ENCODE peak calls at places on chromosomes 6 and 20, in five cellular contexts. T, N, D, H and I are unnamed samples.

GRCh38 chr6:90197854-90198496 is 98.7 kb downstream of the BACH2 start:
- DNase-seq in D (no peak), T (peak), H (peak), N (peak), I (no peak)

GRCh38 chr20:12458241-12458640 is 540.5 kb downstream of the BTBD3 start:
- DNase-seq in T (no peak), N (no peak), D (no peak), H (no peak), I (no peak)

GRCh38 chr6:146358341-146359046 is 185.1 kb upstream of the RAB32 start:
- DNase-seq in N (no peak), H (no peak), D (no peak), T (peak), I (no peak)

GRCh38 chr6:20877008-20877937 is 343.0 kb downstream of the CDKAL1 start:
- DNase-seq in H (peak), N (peak), D (peak), T (peak), I (peak)

GRCh38 chr6:90574610-90575009 is 12.3 kb downstream of the MAP3K7 start:
- DNase-seq in T (peak), H (no peak), N (no peak), D (no peak), I (no peak)

GRCh38 chr20:5887386-5887785 is 62.9 kb downstream of the TRMT6 start:
- DNase-seq in D (no peak), H (no peak), T (no peak), N (no peak), I (no peak)

GRCh38 chr6:166127624-166128472 is 39.8 kb downstream of the TBXT start:
- DNase-seq in T (no peak), H (no peak), N (no peak), D (no peak), I (no peak)

GRCh38 chr6:73803562-73804221 is 107.7 kb downstream of the CD109 start:
- DNase-seq in T (peak), D (no peak), H (peak), N (peak), I (no peak)

GRCh38 chr6:128046033-128046432 is 145.2 kb upstream of the THEMIS start:
- DNase-seq in D (no peak), H (no peak), T (no peak), N (no peak), I (no peak)

GRCh38 chr20:3706774-3707507 is 5.5 kb downstream of the SIGLEC1 start:
- DNase-seq in N (no peak), D (peak), H (no peak), T (peak), I (no peak)

GRCh38 chr6:138204792-138205384 is 13.4 kb downstream of the PBOV1 start:
- DNase-seq in N (no peak), T (no peak), D (no peak), H (no peak), I (no peak)

GRCh38 chr6:20013485-20013884 is 176.3 kb downstream of the ID4 start:
- DNase-seq in N (no peak), T (no peak), H (no peak), D (no peak), I (no peak)

GRCh38 chr6:102300350-102300749 is 906.8 kb downstream of the GRIK2 start:
- DNase-seq in N (no peak), H (no peak), D (no peak), T (no peak), I (no peak)

GRCh38 chr20:44142416-44142815 is 44.6 kb downstream of the JPH2 start:
- DNase-seq in T (peak), H (no peak), N (peak), D (no peak), I (no peak)

GRCh38 chr6:109998159-109998785 is 20.2 kb downstream of the GPR6 start:
- DNase-seq in H (no peak), T (peak), D (no peak), N (no peak), I (no peak)

GRCh38 chr6:16752206-16752867 is 8.9 kb downstream of the ATXN1 start:
- DNase-seq in N (no peak), D (no peak), H (no peak), T (peak), I (no peak)

GRCh38 chr20:8829232-8829631 is 239.7 kb upstream of the PLCB4 start:
- DNase-seq in H (no peak), N (no peak), D (no peak), T (peak), I (no peak)

GRCh38 chr6:44171899-44172546 is 13.4 kb downstream of the CAPN11 start:
- DNase-seq in D (no peak), N (no peak), T (no peak), H (no peak), I (no peak)

GRCh38 chr6:19723533-19723932 is 113.6 kb upstream of the ID4 start:
- DNase-seq in H (no peak), T (peak), D (no peak), N (no peak), I (no peak)

GRCh38 chr6:135291288-135292116 is 110.4 kb downstream of the MYB start:
- DNase-seq in D (no peak), H (no peak), T (peak), N (no peak), I (no peak)

GRCh38 chr20:1861347-1861987 is 33.7 kb upstream of the SIRPA start:
- DNase-seq in H (no peak), D (no peak), T (no peak), N (no peak), I (no peak)

GRCh38 chr6:2434116-2434515 is 188.7 kb upstream of the GMDS start:
- DNase-seq in T (no peak), N (no peak), H (no peak), D (no peak), I (no peak)

GRCh38 chr6:98653171-98653570 is 181.2 kb upstream of the POU3F2 start:
- DNase-seq in H (no peak), N (no peak), T (no peak), D (no peak), I (no peak)

GRCh38 chr20:24994470-24995368 is 2.2 kb upstream of the APMAP start:
- DNase-seq in N (peak), T (peak), H (peak), D (peak), I (peak)

GRCh38 chr20:8756410-8756809 is 312.5 kb upstream of the PLCB4 start:
- DNase-seq in T (peak), D (no peak), H (peak), N (no peak), I (no peak)

GRCh38 chr20:371755-372542 is 8.6 kb upstream of the TRIB3 start:
- DNase-seq in N (peak), H (peak), D (peak), T (peak), I (no peak)

GRCh38 chr6:55395836-55396235 is 68.6 kb downstream of the GFRAL start:
- DNase-seq in H (no peak), N (no peak), T (no peak), D (no peak), I (no peak)

GRCh38 chr6:34239240-34239825 is 2.7 kb downstream of the HMGA1 start:
- DNase-seq in N (no peak), T (no peak), D (no peak), H (no peak), I (peak)

GRCh38 chr6:151494235-151494950 is 576 bp downstream of the CCDC170 start:
- DNase-seq in T (peak), D (peak), N (peak), H (peak), I (no peak)

GRCh38 chr6:72669324-72669723 is 47.5 kb downstream of the KCNQ5 start:
- DNase-seq in N (no peak), D (no peak), H (no peak), T (no peak), I (no peak)

GRCh38 chr20:42852691-42853090 is 337.0 kb downstream of the PTPRT start:
- DNase-seq in H (no peak), D (no peak), T (no peak), N (no peak), I (no peak)

GRCh38 chr20:54525906-54526596 is 50.7 kb downstream of the DOK5 start:
- DNase-seq in H (no peak), N (no peak), D (no peak), T (no peak), I (no peak)

GRCh38 chr20:11350126-11351005 is 567.3 kb upstream of the BTBD3 start:
- DNase-seq in D (peak), T (peak), H (no peak), N (peak), I (no peak)

GRCh38 chr20:41837669-41838224 is 219.6 kb upstream of the CHD6 start:
- DNase-seq in H (no peak), T (no peak), N (no peak), D (no peak), I (no peak)

GRCh38 chr6:42118162-42119001 is 24.0 kb downstream of the C6orf132 start:
- DNase-seq in D (no peak), T (no peak), H (peak), N (no peak), I (no peak)

GRCh38 chr6:87944541-87944954 is 103.1 kb upstream of the SPACA1 start:
- DNase-seq in N (peak), T (peak), D (peak), H (peak), I (no peak)

GRCh38 chr20:50578778-50579165 is 68.6 kb downstream of the PTPN1 start:
- DNase-seq in H (no peak), N (no peak), D (no peak), T (no peak), I (no peak)

GRCh38 chr6:153816306-153816845 is 222.7 kb upstream of the OPRM1 start:
- DNase-seq in H (peak), T (no peak), D (no peak), N (no peak), I (no peak)

DNA sequence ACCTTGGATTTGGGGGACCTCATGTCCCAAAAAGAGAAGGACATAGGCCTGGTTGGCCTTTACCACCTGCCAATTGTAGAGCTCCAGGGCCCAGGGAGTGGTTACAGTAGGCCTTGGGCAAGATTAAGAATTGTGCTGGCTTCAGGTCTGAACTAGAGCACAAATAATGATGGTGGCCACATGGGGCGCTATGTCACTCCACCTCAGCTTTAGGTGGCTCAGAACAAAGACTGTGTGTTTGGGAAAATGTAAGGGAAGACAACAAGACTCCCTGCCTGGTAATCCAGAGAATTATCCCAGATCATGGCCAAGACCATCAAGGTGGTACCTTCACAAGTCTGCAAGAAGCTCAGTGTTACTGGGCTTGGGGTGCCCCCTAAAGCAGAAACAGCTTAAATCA is 224.9 kb upstream of the OPRM1 start:
- DNase-seq in D (no peak), T (no peak), N (no peak), H (no peak), I (no peak)
- TF ChIP-seq CTCF in D (no peak), T (no peak), N (no peak), H (no peak), I (no peak)

DNA sequence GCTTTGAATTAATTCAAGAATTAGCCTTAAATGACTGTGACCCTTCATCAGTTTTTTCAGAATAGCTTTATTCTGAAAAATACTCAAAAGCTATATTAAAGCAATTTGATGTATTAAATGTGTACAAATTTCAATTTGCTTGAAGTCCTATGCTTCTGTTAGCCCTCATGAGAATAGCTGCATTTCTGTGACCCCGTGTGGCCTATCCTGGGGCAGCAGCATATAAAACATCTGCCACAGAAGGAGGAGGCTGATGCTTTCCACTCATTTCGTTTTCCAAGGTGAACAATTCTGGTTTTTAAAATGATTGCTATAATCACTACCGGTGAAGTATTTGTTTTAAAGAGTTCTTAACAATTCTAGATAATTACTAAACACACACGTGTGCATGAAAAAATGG is 360.3 kb downstream of the BTBD9 start:
- DNase-seq in T (no peak), D (no peak), N (no peak), H (no peak), I (no peak)
- TF ChIP-seq CTCF in T (peak), D (no peak), N (no peak), H (no peak), I (no peak)

GRCh38 chr6:3776881-3777507 is 25.5 kb upstream of the PXDC1 start:
- DNase-seq in N (no peak), H (no peak), D (no peak), T (no peak), I (no peak)
- TF ChIP-seq CTCF in N (no peak), H (no peak), D (no peak), T (no peak), I (no peak)

DNA sequence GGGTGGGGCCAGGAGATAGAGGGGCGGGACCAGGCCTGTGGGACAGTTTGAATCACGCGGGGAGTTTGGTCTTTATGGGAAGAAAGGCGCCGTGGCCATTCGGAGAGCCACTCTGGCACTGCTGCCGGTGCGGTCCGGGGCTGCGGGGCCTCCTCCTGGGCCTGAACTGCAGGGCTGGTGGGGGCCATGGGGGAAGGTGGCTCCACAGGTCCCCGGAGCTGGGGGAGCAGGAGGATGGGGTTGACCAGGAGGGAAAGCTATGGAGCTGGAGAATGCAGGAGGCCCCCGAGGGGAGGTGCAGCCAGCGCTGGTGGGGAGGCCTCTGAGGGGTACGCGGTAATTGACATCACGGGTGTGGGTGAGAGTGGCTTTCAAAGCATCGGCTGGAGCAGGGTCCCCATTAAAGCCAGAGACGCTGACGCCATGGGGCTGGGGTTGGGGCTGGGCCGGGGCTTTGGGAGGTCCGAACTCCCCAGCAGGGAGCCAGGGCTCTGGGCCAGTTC is 1.8 kb upstream of the BHLHE23 start:
- DNase-seq in T (no peak), H (no peak), N (no peak), D (no peak), I (no peak)
- TF ChIP-seq CTCF in T (no peak), H (no peak), N (no peak), D (no peak), I (no peak)

GRCh38 chr6:32949113-32949512 is 3.8 kb downstream of the HLA-DMA start:
- DNase-seq in N (no peak), D (no peak), T (no peak), H (no peak), I (no peak)

GRCh38 chr6:32945953-32946352 is 5.1 kb upstream of the HLA-DMB start:
- DNase-seq in H (no peak), T (no peak), N (no peak), D (no peak), I (no peak)

GRCh38 chr6:32950010-32950409 is 2.9 kb downstream of the HLA-DMA start:
- DNase-seq in H (no peak), T (no peak), D (no peak), N (no peak), I (no peak)

GRCh38 chr6:32946893-32947292 is 6.0 kb downstream of the HLA-DMA start:
- DNase-seq in H (no peak), D (no peak), N (no peak), T (no peak), I (no peak)

GRCh38 chr6:32947552-32948465 is 5.1 kb downstream of the HLA-DMA start:
- DNase-seq in T (peak), D (no peak), N (peak), H (peak), I (no peak)
- TF ChIP-seq CTCF in T (peak), D (no peak), N (peak), H (peak), I (no peak)

GRCh38 chr6:5745081-5745480 is 261.6 kb downstream of the NRN1 start:
- DNase-seq in T (no peak), N (no peak), D (no peak), H (no peak), I (no peak)

GRCh38 chr6:5749016-5749665 is 257.6 kb downstream of the NRN1 start:
- DNase-seq in N (no peak), H (no peak), T (no peak), D (no peak), I (no peak)

GRCh38 chr6:5744497-5744896 is 262.2 kb downstream of the NRN1 start:
- DNase-seq in T (no peak), H (no peak), N (no peak), D (no peak), I (no peak)

GRCh38 chr6:5747379-5747778 is 259.3 kb downstream of the NRN1 start:
- DNase-seq in D (no peak), T (no peak), N (no peak), H (no peak), I (no peak)

DNA sequence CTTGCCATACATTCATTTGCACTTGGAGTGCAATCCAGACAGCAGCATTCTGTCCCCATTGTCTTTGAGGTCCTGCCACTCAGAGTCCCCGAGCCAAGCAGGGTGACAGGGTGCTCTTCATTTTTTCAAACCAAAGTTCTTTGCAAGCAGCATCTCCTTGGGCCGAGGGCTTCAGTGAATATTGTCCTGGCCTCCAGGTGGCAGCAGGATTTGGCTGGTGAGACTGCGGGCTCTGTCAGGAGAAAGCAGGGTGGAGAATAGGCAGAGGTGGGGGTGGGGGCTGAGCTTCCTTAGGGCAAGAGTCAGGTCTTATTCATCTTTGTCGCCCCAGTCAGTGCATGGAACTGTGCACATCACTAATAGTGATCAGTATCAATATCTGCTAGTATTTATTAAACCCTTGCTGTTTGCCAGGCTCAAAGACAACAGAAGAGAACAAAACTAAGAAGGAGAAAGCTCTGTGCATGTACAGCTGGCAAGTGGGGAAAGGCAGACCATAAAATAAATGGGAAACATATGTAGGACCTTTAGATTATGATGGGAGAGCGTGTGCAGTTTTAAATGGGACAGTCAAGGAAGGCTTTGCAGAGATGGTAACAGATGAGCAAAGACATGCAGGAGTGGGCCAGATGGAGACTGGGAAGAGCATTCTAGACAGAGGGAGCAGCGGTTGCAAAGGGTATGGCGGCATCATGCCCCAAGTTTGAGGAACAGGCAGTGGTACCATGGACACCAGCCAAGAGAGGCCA is 260.2 kb downstream of the NRN1 start:
- DNase-seq in N (no peak), H (no peak), D (no peak), T (no peak), I (no peak)
- TF ChIP-seq CTCF in N (no peak), H (no peak), D (no peak), T (no peak), I (no peak)

DNA sequence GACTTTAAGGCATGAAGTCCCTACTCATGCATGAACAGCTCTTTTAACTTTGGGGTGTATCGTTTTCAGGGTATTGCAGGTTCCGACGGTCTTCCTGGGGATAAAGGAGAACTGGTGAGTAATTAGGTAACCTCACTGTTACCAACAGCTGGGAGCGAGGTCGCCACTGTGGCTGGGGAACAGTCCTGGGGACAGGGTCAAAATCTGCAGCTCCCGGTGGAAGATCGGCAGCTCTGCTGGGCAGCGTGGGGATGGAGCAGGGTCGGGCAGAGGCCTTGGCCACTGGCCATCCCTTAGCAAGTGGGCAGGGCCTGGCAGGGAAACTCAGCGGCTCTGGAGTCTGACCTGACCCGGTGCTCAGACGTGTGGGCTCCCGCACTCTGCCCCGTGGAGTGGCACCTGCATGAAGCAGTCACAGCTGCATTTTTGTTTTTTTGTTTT is 16.1 kb downstream of the COL9A3 start:
- DNase-seq in D (no peak), T (no peak), H (no peak), N (no peak), I (peak)
- TF ChIP-seq CTCF in D (no peak), T (no peak), H (no peak), N (no peak), I (no peak)